ENCODE peak calls at places on chromosomes 12 and 14, in eight cellular contexts. R is T-cell; E is right lobe of liver; B is RWPE2; Q is activated CD8-positive, alpha-beta memory T cell treated with anti-CD3 and anti-CD28 coated beads, Interleukin-2, amount 10 ng/mL, durations not matched to agents 7 days and 5 days; U is right cardiac atrium; D is left ventricle myocardium superior; P is activated naive CD8-positive, alpha-beta T cell treated with anti-CD3 and anti-CD28 coated beads, Interleukin-2, amount 50 U/mL, for 24 hours. L is an unnamed sample.

GRCh38 chr14:30291216-30291615 is 267.7 kb upstream of the G2E3 start:
- ATAC-seq in B (peak), Q (no peak), U (no peak), E (no peak), D (no peak), R (no peak), P (no peak), L (no peak)

GRCh38 chr12:1915082-1915968 is 3.1 kb downstream of the CACNA2D4 start:
- ATAC-seq in U (no peak), D (no peak), R (peak), E (no peak), P (peak), B (no peak), Q (peak), L (no peak)

GRCh38 chr14:69475194-69475818 is 9.2 kb upstream of the PLEKHD1 start:
- ATAC-seq in E (no peak), P (peak), U (peak), Q (no peak), B (peak), R (no peak), D (no peak), L (peak)

GRCh38 chr12:39287409-39287808 is 155.5 kb downstream of the KIF21A start:
- ATAC-seq in E (no peak), P (no peak), Q (no peak), R (no peak), B (no peak), D (no peak), U (no peak), L (no peak)

GRCh38 chr12:102948941-102949352 is 8.5 kb upstream of the ASCL1 start:
- ATAC-seq in B (no peak), P (no peak), Q (no peak), U (no peak), R (no peak), D (no peak), E (no peak), L (no peak)

GRCh38 chr14:92615451-92615850 is 101.9 kb downstream of the RIN3 start:
- ATAC-seq in P (peak), R (peak), B (peak), D (peak), U (peak), E (peak), Q (peak), L (peak)

GRCh38 chr12:47066278-47067048 is 13.0 kb upstream of the PCED1B start:
- ATAC-seq in D (peak), U (peak), P (peak), B (no peak), E (no peak), Q (peak), R (no peak), L (peak)

GRCh38 chr14:61977217-61977616 is 215.0 kb downstream of the SNAPC1 start:
- ATAC-seq in P (no peak), E (no peak), D (no peak), Q (no peak), B (no peak), R (no peak), U (no peak), L (no peak)

GRCh38 chr12:7171854-7172253 is 17.6 kb upstream of the PEX5 start:
- ATAC-seq in P (no peak), E (no peak), R (no peak), Q (no peak), B (no peak), U (no peak), D (no peak), L (no peak)

GRCh38 chr12:64733857-64734256 is 25.3 kb downstream of the GNS start:
- ATAC-seq in B (peak), Q (no peak), P (no peak), U (peak), D (peak), E (no peak), R (no peak), L (no peak)

GRCh38 chr14:22776215-22776614 is 9.7 kb downstream of the OXA1L start:
- ATAC-seq in E (no peak), B (no peak), P (no peak), Q (no peak), D (no peak), R (no peak), U (no peak), L (no peak)

GRCh38 chr12:41956353-41956752 is 188.3 kb downstream of the GXYLT1 start:
- ATAC-seq in Q (no peak), D (peak), E (no peak), P (no peak), U (peak), B (no peak), R (no peak), L (no peak)

GRCh38 chr12:108129017-108129812 is at the start of gene WSCD2:
- ATAC-seq in E (peak), R (no peak), U (peak), B (peak), P (peak), D (peak), Q (no peak), L (peak)

GRCh38 chr12:21500786-21501257 is 613 bp downstream of the RECQL start:
- ATAC-seq in Q (peak), E (no peak), U (no peak), B (no peak), R (no peak), P (no peak), D (no peak), L (peak)

GRCh38 chr12:102197789-102198188 is at the start of gene PMCH:
- ATAC-seq in E (no peak), D (no peak), U (no peak), B (peak), P (peak), R (no peak), Q (peak), L (peak)

GRCh38 chr14:73591690-73592448 is at the start of gene ACOT4:
- ATAC-seq in E (peak), D (peak), B (peak), Q (peak), P (peak), U (peak), R (peak), L (peak)

GRCh38 chr12:54725233-54725843 is 77.2 kb upstream of the DCD start:
- ATAC-seq in Q (peak), P (no peak), R (no peak), E (peak), D (no peak), U (peak), B (peak), L (no peak)

GRCh38 chr14:36243183-36243582 is 66.7 kb upstream of the PTCSC3 start:
- ATAC-seq in P (no peak), R (no peak), U (no peak), E (no peak), Q (no peak), D (no peak), B (no peak), L (no peak)

GRCh38 chr12:121391619-121392324 is 8.1 kb upstream of the RNF34 start:
- ATAC-seq in E (peak), Q (peak), P (peak), U (no peak), D (peak), R (peak), B (no peak), L (peak)

GRCh38 chr14:20683125-20683895 is 1.1 kb upstream of the RNASE4 start:
- ATAC-seq in R (peak), E (peak), U (peak), D (peak), P (peak), Q (peak), B (peak), L (peak)

GRCh38 chr12:25386823-25387134 is 136.1 kb upstream of the KRAS start:
- ATAC-seq in U (no peak), R (no peak), D (no peak), Q (no peak), E (peak), P (no peak), B (peak), L (no peak)

GRCh38 chr14:32073537-32074189 is 3.4 kb upstream of the ARHGAP5 start:
- ATAC-seq in B (no peak), P (no peak), D (no peak), E (peak), U (no peak), R (no peak), Q (no peak), L (no peak)